ENCODE peak calls at places on chromosomes 6 and 20, in six cellular contexts. V, H, C, S, J and R are unnamed samples.
A peak's percentile ranks its signal among the peaks of the same experiment; 100 is the strongest.

GRCh38 chr6:13370623-13371022 is 42.3 kb upstream of the TBC1D7 start:
- DNase-seq in V (no peak), S (no peak), J (no peak), C (no peak), H (no peak), R (no peak)

GRCh38 chr20:356745-357144 is 9.8 kb downstream of the NRSN2 start:
- DNase-seq in J (no peak), C (no peak), S (no peak), V (no peak), H (no peak), R (no peak)

GRCh38 chr6:8829296-8829695 is 394.0 kb upstream of the SLC35B3 start:
- DNase-seq in C (no peak), H (no peak), V (no peak), J (no peak), S (no peak), R (no peak)

GRCh38 chr20:61546641-61547040 is 294.6 kb downstream of the CDH4 start:
- DNase-seq in S (no peak), J (no peak), V (no peak), H (no peak), C (no peak), R (no peak)

GRCh38 chr6:39829331-39829730 is 37.2 kb downstream of the DAAM2 start:
- DNase-seq in V (no peak), S (no peak), H (no peak), C (no peak), J (no peak), R (no peak)

GRCh38 chr6:170230520-170231390 is 60.1 kb downstream of the DLL1 start:
- DNase-seq in V (no peak), C (no peak), J (no peak), S (no peak), H (peak; percentile 19), R (no peak)

GRCh38 chr6:38143191-38144154 is 323.9 kb downstream of the ZFAND3 start:
- DNase-seq in H (no peak), V (no peak), C (no peak), S (no peak), J (no peak), R (no peak)

GRCh38 chr20:10541668-10542411 is 106.7 kb downstream of the SLX4IP start:
- DNase-seq in S (no peak), H (no peak), V (peak; percentile 44), C (no peak), J (no peak), R (no peak)

GRCh38 chr6:163793584-163793983 is 379.1 kb downstream of the QKI start:
- DNase-seq in V (no peak), J (peak; percentile 85), S (no peak), C (no peak), H (no peak), R (no peak)

GRCh38 chr6:2055143-2055542 is 190.3 kb downstream of the GMDS start:
- DNase-seq in H (no peak), S (no peak), V (no peak), C (no peak), J (no peak), R (no peak)

GRCh38 chr6:109768485-109768884 is 77.4 kb downstream of the FIG4 start:
- DNase-seq in H (no peak), V (no peak), C (no peak), S (no peak), J (no peak), R (no peak)

GRCh38 chr6:117976030-117976651 is 69.1 kb downstream of the SLC35F1 start:
- DNase-seq in C (no peak), S (peak; percentile 2), H (no peak), V (peak; percentile 48), J (peak; percentile 58), R (no peak)

GRCh38 chr6:7461416-7461815 is 71.8 kb downstream of the RIOK1 start:
- DNase-seq in S (no peak), H (no peak), V (no peak), C (no peak), J (no peak), R (no peak)

GRCh38 chr6:166509193-166509592 is 77.3 kb downstream of the RAMACL start:
- DNase-seq in J (no peak), S (no peak), C (no peak), H (no peak), V (no peak), R (no peak)

GRCh38 chr20:45157977-45158376 is 16.7 kb upstream of the PI3 start:
- DNase-seq in S (no peak), H (no peak), V (peak; percentile 19), C (no peak), J (peak; percentile 19), R (no peak)

GRCh38 chr20:54065601-54066038 is 4.8 kb downstream of the BCAS1 start:
- DNase-seq in C (no peak), J (no peak), V (no peak), S (no peak), H (no peak), R (no peak)

GRCh38 chr6:47180633-47181032 is 129.1 kb downstream of the TNFRSF21 start:
- DNase-seq in S (peak; percentile 36), H (no peak), V (no peak), J (peak; percentile 29), C (no peak), R (no peak)

GRCh38 chr6:79801362-79801761 is 146.0 kb downstream of the ELOVL4 start:
- DNase-seq in V (no peak), J (no peak), C (no peak), S (no peak), H (no peak), R (no peak)

GRCh38 chr20:17558154-17558940 is 11.5 kb upstream of the DSTN start:
- DNase-seq in V (peak; percentile 95), C (no peak), H (no peak), S (peak; percentile 92), J (peak; percentile 87), R (peak; percentile 53)

GRCh38 chr6:90468080-90468479 is 118.8 kb downstream of the MAP3K7 start:
- DNase-seq in S (no peak), V (no peak), J (no peak), H (no peak), C (no peak), R (no peak)

GRCh38 chr6:5766260-5766659 is 240.5 kb downstream of the NRN1 start:
- DNase-seq in H (no peak), J (peak; percentile 5), C (no peak), S (no peak), V (no peak), R (peak; percentile 34)

GRCh38 chr6:140134224-140134623 is 759.8 kb upstream of the CITED2 start:
- DNase-seq in H (no peak), V (no peak), J (no peak), S (no peak), C (no peak), R (no peak)

GRCh38 chr6:136886110-136886509 is 36.0 kb upstream of the SLC35D3 start:
- DNase-seq in H (no peak), S (peak; percentile 1), C (no peak), V (no peak), J (no peak), R (no peak)

GRCh38 chr6:6057442-6058053 is 50.8 kb upstream of the NRN1 start:
- DNase-seq in C (no peak), S (peak; percentile 12), H (no peak), J (peak; percentile 7), V (peak; percentile 57), R (no peak)

GRCh38 chr6:16137451-16137801 is 8.5 kb downstream of the MYLIP start:
- DNase-seq in H (no peak), V (no peak), C (no peak), S (no peak), J (no peak), R (no peak)
- H3K4me1 ChIP-seq in H (peaks cover 99% of the 10 kb centered on the region), V (peaks cover 18% of the 10 kb centered on the region), C (peaks cover 29% of the 10 kb centered on the region), S (peaks cover 54% of the 10 kb centered on the region), J (peaks cover 63% of the 10 kb centered on the region), R (peaks cover 60% of the 10 kb centered on the region)

GRCh38 chr6:30721198-30722024 is 1.3 kb downstream of the TUBB start:
- DNase-seq in V (peak; percentile 91), S (no peak), C (peak; percentile 52), J (peak; percentile 98), H (peak; percentile 93), R (peak; percentile 95)
- H3K4me1 ChIP-seq in V (peaks cover 42% of the 10 kb centered on the region), S (peaks cover 55% of the 10 kb centered on the region), C (peaks cover 44% of the 10 kb centered on the region), J (peaks cover 48% of the 10 kb centered on the region), H (peaks cover 88% of the 10 kb centered on the region), R (peaks cover 53% of the 10 kb centered on the region)

DNA sequence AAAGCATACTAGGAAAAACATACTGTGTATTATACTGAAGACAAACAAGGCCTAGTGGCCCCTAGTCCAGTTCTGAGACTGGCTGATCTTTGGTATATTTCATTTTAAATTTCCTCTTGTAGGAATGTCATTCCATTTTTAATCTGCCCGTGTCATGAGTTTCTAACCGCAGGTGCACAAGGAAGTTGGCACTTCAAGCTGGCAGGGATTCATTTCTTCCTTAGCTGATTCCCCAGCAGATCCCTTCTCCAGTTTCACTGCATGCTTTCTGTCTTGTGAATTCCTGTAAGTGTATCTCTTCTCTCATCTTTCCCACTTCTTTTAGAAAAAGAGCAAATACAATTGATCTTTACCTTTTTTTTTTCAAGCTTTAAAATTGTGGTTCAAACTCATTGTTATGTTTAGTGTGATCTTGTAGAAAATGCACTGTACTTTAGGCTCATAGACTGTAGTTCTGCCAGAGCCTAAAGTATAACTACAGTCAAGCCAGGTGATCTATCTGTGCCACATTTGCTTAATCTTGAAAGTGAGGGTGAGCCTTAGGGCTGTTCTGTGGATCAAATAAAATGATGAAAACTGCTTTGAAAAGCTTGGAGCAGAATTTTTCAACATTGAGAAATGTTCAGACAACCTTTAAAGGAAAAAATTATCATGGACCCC is 37.0 kb downstream of the RNF217 start:
- DNase-seq in V (no peak), C (no peak), S (no peak), J (no peak), H (no peak), R (no peak)
- H3K4me1 ChIP-seq in V (peaks cover 28% of the 10 kb centered on the region), C (no peaks in the 10 kb centered on the region), S (peaks cover 77% of the 10 kb centered on the region), J (peaks cover 17% of the 10 kb centered on the region), H (peaks cover 41% of the 10 kb centered on the region), R (no peaks in the 10 kb centered on the region)

GRCh38 chr6:11209369-11209768 is 23.1 kb downstream of the NEDD9 start:
- DNase-seq in J (no peak), C (no peak), V (no peak), H (no peak), S (no peak), R (no peak)

GRCh38 chr6:11205721-11206120 is 26.7 kb downstream of the NEDD9 start:
- DNase-seq in S (no peak), J (no peak), C (no peak), V (no peak), H (no peak), R (no peak)

GRCh38 chr6:11206576-11206975 is 25.9 kb downstream of the NEDD9 start:
- DNase-seq in J (no peak), C (no peak), S (no peak), H (no peak), V (no peak), R (no peak)

GRCh38 chr6:11208267-11208666 is 24.2 kb downstream of the NEDD9 start:
- DNase-seq in S (no peak), H (no peak), C (no peak), V (no peak), J (no peak), R (no peak)

DNA sequence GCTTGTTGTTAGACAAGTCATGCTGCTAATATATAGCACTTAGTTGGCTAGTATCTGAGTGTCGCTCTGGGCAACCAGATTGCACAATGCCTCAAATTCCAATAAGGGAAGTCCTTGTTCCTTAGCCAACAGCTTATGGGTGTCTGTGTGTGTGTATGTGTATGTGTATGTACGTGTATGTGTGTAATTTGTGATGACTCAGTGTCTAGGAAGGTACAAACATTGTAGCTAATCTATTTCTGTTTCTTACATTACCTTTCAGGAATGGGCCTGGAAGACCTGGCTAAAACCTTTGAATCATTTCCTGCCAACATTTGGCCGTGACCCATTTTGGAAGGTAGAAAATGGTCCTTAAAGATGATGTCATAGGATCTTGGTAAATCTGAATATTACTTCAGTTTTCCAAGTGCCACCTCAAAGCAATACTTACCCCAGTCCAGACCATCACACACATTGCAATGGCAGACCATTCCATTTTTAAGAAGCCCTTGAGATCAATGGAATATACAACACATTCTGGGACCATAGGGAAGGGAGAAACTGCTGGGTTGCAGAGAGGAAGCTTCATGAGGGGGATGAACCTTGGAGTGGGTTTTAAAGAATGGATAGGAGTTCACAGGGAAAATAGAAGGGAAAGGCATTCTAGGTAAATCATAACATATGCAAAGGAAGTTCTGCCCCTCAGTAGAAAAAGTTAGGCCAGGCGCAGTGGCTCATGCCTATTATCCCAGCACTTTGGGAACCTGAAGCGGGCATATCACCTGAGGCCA is 25.1 kb downstream of the NEDD9 start:
- DNase-seq in V (peak; percentile 96), H (peak; percentile 38), C (no peak), J (peak; percentile 95), S (peak; percentile 58), R (peak; percentile 94)
- H3K4me1 ChIP-seq in V (peaks cover 69% of the 10 kb centered on the region), H (peaks cover 99% of the 10 kb centered on the region), C (peaks cover 14% of the 10 kb centered on the region), J (peaks cover 61% of the 10 kb centered on the region), S (peaks cover 96% of the 10 kb centered on the region), R (peaks cover 43% of the 10 kb centered on the region)